ENCODE peak calls at places on chromosomes 6 and 20, in four cellular contexts. A, X, Z and B are unnamed samples.

GRCh38 chr20:40945754-40946451 is 82.7 kb upstream of the TOP1 start:
- DNase-seq in A (peak; percentile 48), X (no peak), Z (no peak), B (peak; percentile 32)

GRCh38 chr6:10382322-10382721 is 32.6 kb downstream of the TFAP2A start:
- DNase-seq in A (no peak), X (no peak), Z (no peak), B (no peak)

GRCh38 chr20:59585714-59586404 is 18.5 kb upstream of the PHACTR3 start:
- DNase-seq in A (no peak), X (no peak), Z (no peak), B (no peak)

GRCh38 chr6:135540207-135540877 is 42.8 kb upstream of the AHI1 start:
- DNase-seq in A (no peak), X (no peak), Z (no peak), B (no peak)

GRCh38 chr6:109793793-109794192 is 102.7 kb downstream of the FIG4 start:
- DNase-seq in A (no peak), X (no peak), Z (no peak), B (peak; percentile 79)

GRCh38 chr6:41963371-41963770 is 21.8 kb upstream of the CCND3 start:
- DNase-seq in A (no peak), X (no peak), Z (no peak), B (no peak)

GRCh38 chr20:2693286-2693995 is 861 bp downstream of the EBF4 start:
- DNase-seq in A (peak; percentile 44), X (no peak), Z (no peak), B (no peak)

GRCh38 chr6:150934380-150934779 is 68.9 kb downstream of the MTHFD1L start:
- DNase-seq in A (no peak), X (no peak), Z (no peak), B (no peak)

GRCh38 chr20:58567437-58567836 is 52.2 kb upstream of the APCDD1L start:
- DNase-seq in A (no peak), X (no peak), Z (no peak), B (no peak)

GRCh38 chr6:107866606-107867301 is 42.6 kb upstream of the SCML4 start:
- DNase-seq in A (no peak), X (peak; percentile 16), Z (no peak), B (peak; percentile 30)

GRCh38 chr6:40287296-40287820 is 299.8 kb downstream of the LRFN2 start:
- DNase-seq in A (no peak), X (no peak), Z (no peak), B (no peak)

GRCh38 chr6:139925894-139926641 is 551.6 kb upstream of the CITED2 start:
- DNase-seq in A (no peak), X (no peak), Z (no peak), B (no peak)

GRCh38 chr6:148577687-148578488 is 168.9 kb upstream of the UST start:
- DNase-seq in A (peak; percentile 73), X (no peak), Z (peak; percentile 2), B (peak; percentile 57)

GRCh38 chr20:47066484-47067270 is 172.0 kb downstream of the EYA2 start:
- DNase-seq in A (no peak), X (no peak), Z (no peak), B (no peak)